ENCODE peak calls at places on chromosome 10, in six cellular contexts. E, J, F, G, R and T are unnamed samples.

GRCh38 chr10:100506596-100507356 is 12.9 kb downstream of the SEC31B start:
- DNase-seq in E (no peak), J (no peak), F (no peak), G (no peak), R (no peak), T (no peak)

GRCh38 chr10:74206727-74207126 is 55.7 kb downstream of the ADK start:
- DNase-seq in E (no peak), J (no peak), F (no peak), G (no peak), R (no peak), T (no peak)

GRCh38 chr10:5509236-5509635 is 9.9 kb upstream of the CALML5 start:
- DNase-seq in E (no peak), J (no peak), F (no peak), G (no peak), R (no peak), T (no peak)

GRCh38 chr10:126129026-126129425 is 232.7 kb downstream of the FANK1 start:
- DNase-seq in E (no peak), J (no peak), F (no peak), G (no peak), R (no peak), T (no peak)

GRCh38 chr10:78505657-78506056 is 472.0 kb downstream of the RPS24 start:
- DNase-seq in E (no peak), J (no peak), F (no peak), G (no peak), R (no peak), T (peak)

GRCh38 chr10:80415734-80416281 is 7.5 kb downstream of the PRXL2A start:
- DNase-seq in E (no peak), J (no peak), F (no peak), G (no peak), R (no peak), T (no peak)

GRCh38 chr10:111128331-111129167 is 51.7 kb downstream of the ADRA2A start:
- DNase-seq in E (no peak), J (peak), F (no peak), G (no peak), R (no peak), T (no peak)

GRCh38 chr10:43137701-43137970 is 609 bp upstream of the CSGALNACT2 start:
- DNase-seq in E (no peak), J (peak), F (no peak), G (peak), R (no peak), T (peak)

GRCh38 chr10:132319853-132320669 is 11.9 kb upstream of the LRRC27 start:
- DNase-seq in E (peak), J (no peak), F (no peak), G (no peak), R (no peak), T (no peak)

GRCh38 chr10:30818010-30818660 is 188.6 kb upstream of the LYZL2 start:
- DNase-seq in E (no peak), J (no peak), F (no peak), G (no peak), R (no peak), T (no peak)

GRCh38 chr10:119598397-119598796 is 1.6 kb upstream of the TIAL1 start:
- DNase-seq in E (no peak), J (no peak), F (no peak), G (no peak), R (no peak), T (no peak)

GRCh38 chr10:34297551-34298370 is 517.3 kb downstream of the PARD3 start:
- DNase-seq in E (no peak), J (no peak), F (no peak), G (no peak), R (no peak), T (no peak)

GRCh38 chr10:88901610-88902327 is 21.7 kb downstream of the STAMBPL1 start:
- DNase-seq in E (no peak), J (peak), F (no peak), G (no peak), R (no peak), T (no peak)

GRCh38 chr10:18501198-18501597 is 150.2 kb downstream of the NSUN6 start:
- DNase-seq in E (no peak), J (no peak), F (no peak), G (no peak), R (no peak), T (no peak)

GRCh38 chr10:31961675-31962074 is 33.0 kb upstream of the ARHGAP12 start:
- DNase-seq in E (peak), J (no peak), F (no peak), G (no peak), R (no peak), T (no peak)

GRCh38 chr10:64813391-64813790 is 1292.2 kb downstream of the REEP3 start:
- DNase-seq in E (no peak), J (no peak), F (no peak), G (no peak), R (no peak), T (no peak)